ENCODE peak calls at places on chromosome 12, in nine cellular contexts. L, N, K, T, X, E, Q, A and I are unnamed samples.

GRCh38 chr12:14567311-14568195 is at the start of gene PLBD1:
- DNase-seq in L (peak), N (no peak), K (no peak), T (peak), X (no peak), E (peak), Q (peak), A (peak), I (no peak)

GRCh38 chr12:11836282-11836963 is 186.9 kb downstream of the ETV6 start:
- DNase-seq in L (no peak), N (peak), K (no peak), T (peak), X (no peak), E (no peak), Q (no peak), A (no peak), I (no peak)

GRCh38 chr12:13462450-13462849 is 265.9 kb downstream of the EMP1 start:
- DNase-seq in L (no peak), N (no peak), K (no peak), T (no peak), X (no peak), E (no peak), Q (no peak), A (no peak), I (no peak)

GRCh38 chr12:41217731-41218130 is 29.6 kb downstream of the PDZRN4 start:
- DNase-seq in L (no peak), N (no peak), K (no peak), T (no peak), X (no peak), E (no peak), Q (no peak), A (no peak), I (no peak)

GRCh38 chr12:82625523-82625922 is 61.2 kb upstream of the TMTC2 start:
- DNase-seq in L (no peak), N (no peak), K (no peak), T (no peak), X (peak), E (no peak), Q (no peak), A (no peak), I (no peak)

GRCh38 chr12:47318963-47319362 is 239.2 kb upstream of the AMIGO2 start:
- DNase-seq in L (no peak), N (no peak), K (no peak), T (no peak), X (no peak), E (no peak), Q (no peak), A (no peak), I (no peak)

GRCh38 chr12:25793196-25793595 is 165.3 kb upstream of the RASSF8 start:
- DNase-seq in L (no peak), N (no peak), K (no peak), T (no peak), X (no peak), E (no peak), Q (no peak), A (no peak), I (no peak)

GRCh38 chr12:76029982-76030377 is 1.6 kb downstream of the PHLDA1 start:
- DNase-seq in L (peak), N (no peak), K (peak), T (no peak), X (no peak), E (no peak), Q (peak), A (no peak), I (no peak)

GRCh38 chr12:90839340-90839739 is 115.6 kb downstream of the CCER1 start:
- DNase-seq in L (no peak), N (no peak), K (no peak), T (no peak), X (no peak), E (no peak), Q (no peak), A (no peak), I (no peak)